ENCODE peak calls at places on chromosomes 4 and X, in nine cellular contexts. U, M, N, E, H, V, O, W and Q are unnamed samples.

GRCh38 chrX:74419861-74420193 is 1.5 kb upstream of the SLC16A2 start:
- DNase-seq in H (peak), M (no peak), N (no peak), E (no peak), V (no peak), W (no peak), O (peak), U (no peak), Q (no peak)

GRCh38 chr4:169229571-169230028 is 41.2 kb downstream of the SH3RF1 start:
- DNase-seq in M (no peak), H (no peak), V (no peak), N (no peak), O (no peak), U (no peak), W (peak), E (no peak), Q (no peak)

GRCh38 chr4:164731827-164732474 is 22.0 kb upstream of the SMIM31 start:
- DNase-seq in V (peak), H (no peak), U (no peak), O (peak), W (peak), N (no peak), M (peak), E (peak), Q (no peak)

GRCh38 chr4:108622022-108622421 is 1.6 kb downstream of the RPL34 start:
- DNase-seq in V (no peak), O (no peak), M (no peak), H (no peak), N (no peak), U (no peak), W (no peak), E (no peak), Q (no peak)

GRCh38 chr4:48262926-48263325 is 6.7 kb downstream of the TEC start:
- DNase-seq in U (no peak), H (no peak), W (no peak), V (no peak), O (no peak), N (no peak), M (no peak), E (no peak), Q (no peak)

GRCh38 chrX:11319689-11320302 is 26.6 kb downstream of the AMELX start:
- DNase-seq in M (no peak), U (no peak), H (no peak), E (no peak), N (no peak), W (no peak), V (no peak), O (no peak), Q (no peak)

GRCh38 chrX:24676403-24677024 is 17.2 kb upstream of the POLA1 start:
- DNase-seq in U (no peak), N (no peak), E (peak), H (no peak), M (peak), W (peak), V (peak), O (no peak), Q (no peak)

GRCh38 chr4:188121530-188121929 is 12.1 kb upstream of the TRIML2 start:
- DNase-seq in V (no peak), N (no peak), M (no peak), H (no peak), W (no peak), O (no peak), E (no peak), U (no peak), Q (no peak)

GRCh38 chrX:45771560-45772340 is 571.1 kb upstream of the DIPK2B start:
- DNase-seq in U (no peak), M (peak), V (peak), E (peak), N (peak), W (no peak), O (no peak), H (peak), Q (peak)

GRCh38 chr4:6204098-6204497 is 3.7 kb upstream of the JAKMIP1 start:
- DNase-seq in V (no peak), N (no peak), W (no peak), H (no peak), U (peak), M (no peak), O (peak), E (no peak), Q (no peak)

GRCh38 chr4:2789801-2790582 is 2.9 kb upstream of the SH3BP2 start:
- DNase-seq in V (no peak), E (no peak), O (no peak), M (no peak), H (peak), U (no peak), W (no peak), N (no peak), Q (peak)

GRCh38 chrX:40501456-40501855 is 79.3 kb upstream of the ATP6AP2 start:
- DNase-seq in M (no peak), O (no peak), U (no peak), V (no peak), W (no peak), H (no peak), E (no peak), N (no peak), Q (no peak)

GRCh38 chr4:140996757-140997156 is 136.5 kb downstream of the RNF150 start:
- DNase-seq in O (no peak), U (no peak), E (no peak), M (no peak), W (no peak), H (no peak), N (no peak), V (no peak), Q (no peak)

GRCh38 chr4:48129307-48130014 is 4.6 kb downstream of the TXK start:
- DNase-seq in M (no peak), H (peak), U (no peak), O (peak), N (no peak), V (no peak), E (peak), W (no peak), Q (peak)

GRCh38 chr4:64784125-64784524 is 374.9 kb upstream of the TECRL start:
- DNase-seq in E (no peak), V (no peak), O (no peak), N (no peak), W (no peak), M (no peak), U (no peak), H (no peak), Q (no peak)

GRCh38 chr4:176793060-176793605 is 411 bp upstream of the VEGFC start:
- DNase-seq in O (no peak), H (peak), E (no peak), M (no peak), V (no peak), U (no peak), W (no peak), N (no peak), Q (no peak)

GRCh38 chrX:13473666-13474516 is 95.5 kb upstream of the EGFL6 start:
- DNase-seq in M (peak), H (no peak), V (no peak), U (no peak), N (no peak), W (no peak), O (peak), E (peak), Q (no peak)

GRCh38 chr4:54677416-54677815 is 19.7 kb downstream of the KIT start:
- DNase-seq in M (no peak), V (no peak), N (no peak), E (no peak), H (no peak), W (no peak), U (no peak), O (no peak), Q (no peak)

GRCh38 chr4:175542787-175543186 is 269.3 kb downstream of the GPM6A start:
- DNase-seq in O (no peak), V (peak), N (no peak), E (no peak), M (no peak), H (no peak), W (no peak), U (no peak), Q (no peak)

GRCh38 chr4:110621839-110622751 is 782 bp downstream of the PITX2 start:
- DNase-seq in W (no peak), O (no peak), E (no peak), U (no peak), M (no peak), H (no peak), V (no peak), N (no peak), Q (no peak)

GRCh38 chr4:73103799-73104503 is 34.4 kb upstream of the COX18 start:
- DNase-seq in W (peak), V (no peak), O (no peak), H (no peak), N (no peak), E (no peak), M (no peak), U (no peak), Q (no peak)